ENCODE peak calls at places on chromosome 13, in five cellular contexts. O is breast epithelium, H is IMR-90, T is heart left ventricle, W is stomach. A is an unnamed sample.
A peak's percentile ranks its signal among the peaks of the same experiment; 100 is the strongest.

GRCh38 chr13:35475131-35475959 is 1.1 kb downstream of the MAB21L1 start:
- DNase-seq in W (peak; percentile 39), H (peak; percentile 16), O (no peak), T (peak; percentile 30), A (no peak)

GRCh38 chr13:22040810-22041364 is 370.0 kb downstream of the FGF9 start:
- DNase-seq in W (no peak), H (no peak), T (no peak), O (no peak), A (no peak)

GRCh38 chr13:63184693-63185092 is 1769.0 kb upstream of the PCDH20 start:
- DNase-seq in T (no peak), O (no peak), H (peak; percentile 88), W (no peak), A (no peak)

GRCh38 chr13:78700121-78700910 is 41.4 kb upstream of the OBI1 start:
- DNase-seq in W (no peak), H (peak; percentile 31), T (no peak), O (no peak), A (no peak)

GRCh38 chr13:34698953-34699352 is 243.1 kb upstream of the NBEA start:
- DNase-seq in W (no peak), T (no peak), O (no peak), H (no peak), A (no peak)

GRCh38 chr13:44368062-44368591 is 5.5 kb upstream of the SERP2 start:
- DNase-seq in H (peak; percentile 71), T (no peak), W (no peak), O (no peak), A (no peak)

GRCh38 chr13:76886292-76887061 is at the start of gene KCTD12:
- DNase-seq in H (peak; percentile 73), O (peak; percentile 74), T (peak; percentile 92), W (peak; percentile 76), A (peak; percentile 57)

GRCh38 chr13:30735025-30735967 is at the start of gene ALOX5AP:
- DNase-seq in W (peak; percentile 33), T (no peak), O (no peak), H (no peak), A (no peak)

GRCh38 chr13:43132911-43133310 is 109.5 kb downstream of the DNAJC15 start:
- DNase-seq in O (no peak), H (no peak), W (no peak), T (no peak), A (no peak)

GRCh38 chr13:62433660-62434059 is 1018.0 kb upstream of the PCDH20 start:
- DNase-seq in W (no peak), O (no peak), H (no peak), T (no peak), A (no peak)

GRCh38 chr13:114257014-114257413 is 22.3 kb downstream of the CDC16 start:
- DNase-seq in T (no peak), O (no peak), W (no peak), H (no peak), A (no peak)

GRCh38 chr13:43305416-43305815 is 282.0 kb downstream of the DNAJC15 start:
- DNase-seq in H (peak; percentile 49), T (no peak), O (no peak), W (no peak), A (no peak)

GRCh38 chr13:36454962-36455361 is 22.7 kb downstream of the CCNA1 start:
- DNase-seq in W (no peak), H (no peak), T (no peak), O (no peak), A (no peak)

GRCh38 chr13:67229438-67230242 is 496 bp downstream of the PCDH9 start:
- DNase-seq in O (no peak), W (no peak), H (peak; percentile 10), T (no peak), A (no peak)

GRCh38 chr13:26686285-26686684 is 74.3 kb downstream of the GPR12 start:
- DNase-seq in H (no peak), W (no peak), O (no peak), T (no peak), A (no peak)

GRCh38 chr13:63909726-63910125 is 2494.1 kb upstream of the PCDH20 start:
- DNase-seq in T (no peak), H (no peak), W (no peak), O (no peak), A (no peak)

DNA sequence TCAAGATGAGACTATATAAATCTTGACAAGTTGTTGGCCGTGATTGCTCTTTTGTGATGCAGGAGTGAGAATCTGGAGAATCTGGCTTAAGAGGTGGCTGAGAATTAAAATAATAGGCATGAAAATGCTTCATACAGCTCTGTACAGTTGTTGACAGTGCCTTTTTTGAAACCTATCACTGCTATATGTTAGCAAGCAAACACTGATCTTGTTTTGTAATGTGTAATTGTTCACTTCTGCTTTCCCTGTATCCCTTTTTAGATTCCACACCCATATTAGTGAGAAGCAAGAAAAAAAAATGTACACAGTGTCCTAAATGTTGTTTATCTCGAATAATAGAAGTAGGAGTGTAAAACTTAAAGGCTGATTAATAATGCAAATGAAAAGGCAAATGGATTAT is 31.0 kb downstream of the ITM2B start:
- DNase-seq in O (no peak), T (no peak), W (no peak), H (no peak), A (no peak)
- TF ChIP-seq POLR2A in O (no peak), T (no peak), W (no peak), H (no peak), A (no peak)

GRCh38 chr13:33649212-33649917 is 168.6 kb upstream of the RFC3 start:
- DNase-seq in H (peak; percentile 6), T (no peak), O (no peak), W (no peak), A (no peak)

GRCh38 chr13:33642374-33643065 is 175.4 kb upstream of the RFC3 start:
- DNase-seq in W (no peak), O (peak; percentile 48), T (peak; percentile 60), H (peak; percentile 72), A (no peak)

GRCh38 chr13:33640832-33641231 is 177.1 kb upstream of the RFC3 start:
- DNase-seq in T (no peak), H (peak; percentile 18), W (no peak), O (no peak), A (no peak)

GRCh38 chr13:33644607-33645543 is 173.1 kb upstream of the RFC3 start:
- DNase-seq in W (no peak), T (peak; percentile 40), O (no peak), H (peak; percentile 4), A (no peak)

DNA sequence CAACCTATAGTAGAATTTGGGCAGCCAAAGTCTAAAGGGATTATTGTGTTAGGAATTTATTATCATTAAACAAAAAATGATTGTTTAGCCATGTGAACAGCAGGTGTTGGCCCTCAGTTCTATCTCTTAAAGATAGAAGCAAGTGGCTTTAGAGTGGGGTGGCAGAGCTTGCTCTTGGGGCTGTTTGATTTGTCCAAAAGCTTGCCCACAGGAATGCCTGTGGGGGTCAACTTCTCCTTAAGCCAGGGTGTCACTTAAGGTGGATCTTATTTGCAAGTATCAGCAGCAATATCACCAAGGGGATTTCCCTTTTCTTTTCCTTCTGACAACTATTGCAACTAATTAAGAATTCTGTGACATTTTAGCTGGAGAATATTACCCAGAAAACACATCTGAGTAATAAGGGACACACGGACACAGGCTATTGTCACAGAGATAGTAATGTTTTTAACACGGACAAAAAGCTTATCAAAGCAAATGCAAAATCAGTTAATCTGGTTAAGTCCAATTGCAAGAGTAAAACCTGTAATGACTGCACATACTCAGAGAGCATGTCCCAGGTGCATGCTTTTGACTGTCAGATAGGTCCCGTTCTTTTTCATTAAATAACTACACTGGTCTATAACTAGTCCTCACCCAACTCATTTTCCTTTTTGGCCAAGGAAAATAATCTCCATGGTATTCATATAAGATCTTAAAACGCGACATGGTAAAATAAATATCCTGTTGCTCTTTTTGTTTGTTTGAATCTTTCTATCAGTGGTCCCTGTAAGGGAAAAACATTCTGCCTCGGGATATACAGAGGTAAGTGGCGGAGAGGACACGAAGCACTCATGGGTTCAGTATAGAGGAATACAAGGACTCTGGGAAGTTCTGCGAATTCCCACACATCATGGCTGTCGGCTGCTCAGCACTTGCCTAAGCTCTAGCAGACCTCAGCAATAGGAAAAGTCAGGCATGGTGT is 172.1 kb upstream of the RFC3 start:
- DNase-seq in H (no peak), T (no peak), W (no peak), O (no peak), A (no peak)
- H3K27ac ChIP-seq in H (no peak overlapping the region), T (peak overlapping the region; percentile 42), W (no peak overlapping the region), O (peak overlapping the region; percentile 78), A (no peak overlapping the region)

DNA sequence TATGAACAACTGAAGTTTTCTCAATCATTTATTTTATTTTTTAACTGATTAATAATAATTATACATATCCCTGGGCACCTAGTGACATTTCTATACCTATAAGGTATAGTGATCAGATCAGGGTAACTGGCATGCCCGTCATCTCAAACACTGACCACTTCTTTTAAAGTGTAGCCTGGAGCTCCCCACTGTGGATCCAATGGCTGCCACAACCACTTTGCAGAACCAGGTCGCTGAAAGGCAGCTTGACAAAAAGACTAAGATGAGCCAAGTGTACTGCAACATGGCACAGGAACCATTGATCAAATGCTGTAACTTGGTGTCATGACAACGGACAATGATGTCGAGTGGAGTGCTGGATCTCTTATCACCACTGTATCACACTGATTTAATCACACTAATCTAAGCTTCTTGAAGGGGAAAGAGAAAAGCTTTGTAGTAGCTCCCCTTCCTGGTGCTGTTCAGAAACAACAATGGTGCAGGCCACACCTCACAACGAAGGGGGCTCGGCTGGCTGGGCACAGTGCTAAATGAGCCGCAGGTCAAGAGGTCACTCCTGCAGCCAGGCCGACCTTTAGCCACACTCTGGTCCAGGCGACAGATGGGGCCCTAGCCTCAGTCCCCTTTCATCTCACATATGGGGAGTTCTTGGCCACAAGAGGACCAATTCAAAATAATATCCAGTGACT is 2.3 kb upstream of the TNFRSF19 start:
- DNase-seq in H (no peak), T (no peak), W (no peak), O (no peak), A (no peak)
- TF ChIP-seq CTCF in H (peak; percentile 10), T (peak; percentile 33), W (no peak), O (no peak), A (no peak)

DNA sequence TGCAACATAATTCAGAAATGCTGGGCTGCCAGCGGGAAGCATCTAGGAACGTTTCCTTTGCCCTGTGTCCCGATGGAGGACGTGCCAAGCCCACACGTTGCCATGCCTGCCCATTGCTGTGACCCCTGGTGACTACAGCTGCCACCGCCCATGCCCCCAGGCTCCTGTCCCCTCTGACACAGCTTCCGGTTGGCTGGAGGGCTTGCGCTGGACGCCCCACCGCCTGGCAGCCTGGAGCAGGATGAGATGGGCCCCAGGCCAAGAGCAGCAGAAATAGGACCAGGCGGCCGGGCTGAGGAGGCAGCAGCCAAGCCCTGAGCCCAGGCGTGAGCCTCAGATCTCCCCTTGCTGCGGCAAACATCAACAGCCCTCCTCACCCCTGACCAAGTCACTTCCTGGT is 125.9 kb downstream of the COL4A2 start:
- DNase-seq in T (peak; percentile 70), H (no peak), O (no peak), W (no peak), A (no peak)
- TF ChIP-seq POLR2A in T (no peak), H (no peak), O (no peak), W (no peak), A (no peak)

GRCh38 chr13:38385152-38385891 is 35.7 kb downstream of the UFM1 start:
- DNase-seq in W (no peak), T (no peak), O (no peak), H (no peak), A (no peak)
- H3K27ac ChIP-seq in W (no peak overlapping the region), T (no peak overlapping the region), O (no peak overlapping the region), H (no peak overlapping the region), A (no peak overlapping the region)

A was measured in esophagus squamous epithelium.